ENCODE peak calls at places on chromosomes 5 and 9, in ten cellular contexts. One of them, this sample, is unnamed.
A peak's percentile ranks its signal among the peaks of the same experiment; 100 is the strongest.

GRCh38 chr5:38118080-38118479 is 140.3 kb upstream of the EGFLAM start:
- DNase-seq in HTR-8/SVneo: no peak
- DNase-seq in stimulated activated CD4-positive, alpha-beta T cell treated with anti-CD3 and anti-CD28 coated beads, Interleukin-2, amount 100 ng/mL, for 48 hours: no peak
- DNase-seq in stimulated activated CD8-positive, alpha-beta memory T cell treated with anti-CD3 and anti-CD28 coated beads, Interleukin-7, amount 100 ng/mL, for 1 hour: no peak
- DNase-seq in EL: no peak
- DNase-seq in NCI-H446: no peak
- DNase-seq in GM04504: no peak
- DNase-seq in small intestine: no peak
- DNase-seq in skeletal muscle cell: no peak
- DNase-seq in stimulated activated naive B cell treated with anti-CD40 and anti-IgM and Interleukin-4, amounts not matched to agents 10 μg/mL and 1 μg/mL and 100 μg/mL, for 72 hours: no peak
- DNase-seq in this sample: no peak

GRCh38 chr5:115415143-115415491 is 118.7 kb upstream of the CCDC112 start:
- DNase-seq in stimulated activated CD4-positive, alpha-beta T cell treated with anti-CD3 and anti-CD28 coated beads, Interleukin-2, amount 100 ng/mL, for 48 hours: no peak
- DNase-seq in EL: peak; percentile 62
- DNase-seq in skeletal muscle cell: peak; percentile 81
- DNase-seq in NCI-H446: no peak
- DNase-seq in GM04504: no peak
- DNase-seq in stimulated activated CD8-positive, alpha-beta memory T cell treated with anti-CD3 and anti-CD28 coated beads, Interleukin-7, amount 100 ng/mL, for 1 hour: no peak
- DNase-seq in stimulated activated naive B cell treated with anti-CD40 and anti-IgM and Interleukin-4, amounts not matched to agents 10 μg/mL and 1 μg/mL and 100 μg/mL, for 72 hours: peak; percentile 24
- DNase-seq in HTR-8/SVneo: no peak
- DNase-seq in small intestine: peak; percentile 98
- DNase-seq in this sample: peak; percentile 69

GRCh38 chr5:96870094-96871021 is 5.9 kb upstream of the ERAP2 start:
- DNase-seq in small intestine: no peak
- DNase-seq in HTR-8/SVneo: no peak
- DNase-seq in stimulated activated naive B cell treated with anti-CD40 and anti-IgM and Interleukin-4, amounts not matched to agents 10 μg/mL and 1 μg/mL and 100 μg/mL, for 72 hours: peak; percentile 36
- DNase-seq in NCI-H446: no peak
- DNase-seq in skeletal muscle cell: no peak
- DNase-seq in GM04504: no peak
- DNase-seq in EL: no peak
- DNase-seq in stimulated activated CD4-positive, alpha-beta T cell treated with anti-CD3 and anti-CD28 coated beads, Interleukin-2, amount 100 ng/mL, for 48 hours: no peak
- DNase-seq in stimulated activated CD8-positive, alpha-beta memory T cell treated with anti-CD3 and anti-CD28 coated beads, Interleukin-7, amount 100 ng/mL, for 1 hour: no peak
- DNase-seq in this sample: no peak

GRCh38 chr9:131669234-131670172 is 70.4 kb downstream of the RAPGEF1 start:
- DNase-seq in EL: no peak
- DNase-seq in stimulated activated CD4-positive, alpha-beta T cell treated with anti-CD3 and anti-CD28 coated beads, Interleukin-2, amount 100 ng/mL, for 48 hours: no peak
- DNase-seq in stimulated activated naive B cell treated with anti-CD40 and anti-IgM and Interleukin-4, amounts not matched to agents 10 μg/mL and 1 μg/mL and 100 μg/mL, for 72 hours: no peak
- DNase-seq in HTR-8/SVneo: no peak
- DNase-seq in stimulated activated CD8-positive, alpha-beta memory T cell treated with anti-CD3 and anti-CD28 coated beads, Interleukin-7, amount 100 ng/mL, for 1 hour: no peak
- DNase-seq in GM04504: no peak
- DNase-seq in skeletal muscle cell: no peak
- DNase-seq in NCI-H446: no peak
- DNase-seq in small intestine: no peak
- DNase-seq in this sample: no peak

GRCh38 chr9:127166111-127166510 is 43.7 kb upstream of the ANGPTL2 start:
- DNase-seq in stimulated activated CD8-positive, alpha-beta memory T cell treated with anti-CD3 and anti-CD28 coated beads, Interleukin-7, amount 100 ng/mL, for 1 hour: no peak
- DNase-seq in EL: no peak
- DNase-seq in NCI-H446: no peak
- DNase-seq in GM04504: no peak
- DNase-seq in HTR-8/SVneo: no peak
- DNase-seq in small intestine: no peak
- DNase-seq in stimulated activated CD4-positive, alpha-beta T cell treated with anti-CD3 and anti-CD28 coated beads, Interleukin-2, amount 100 ng/mL, for 48 hours: no peak
- DNase-seq in skeletal muscle cell: no peak
- DNase-seq in stimulated activated naive B cell treated with anti-CD40 and anti-IgM and Interleukin-4, amounts not matched to agents 10 μg/mL and 1 μg/mL and 100 μg/mL, for 72 hours: no peak
- DNase-seq in this sample: no peak

GRCh38 chr5:138725153-138725884 is 27.9 kb upstream of the CTNNA1 start:
- DNase-seq in stimulated activated naive B cell treated with anti-CD40 and anti-IgM and Interleukin-4, amounts not matched to agents 10 μg/mL and 1 μg/mL and 100 μg/mL, for 72 hours: no peak
- DNase-seq in stimulated activated CD4-positive, alpha-beta T cell treated with anti-CD3 and anti-CD28 coated beads, Interleukin-2, amount 100 ng/mL, for 48 hours: no peak
- DNase-seq in small intestine: peak; percentile 29
- DNase-seq in EL: peak; percentile 79
- DNase-seq in NCI-H446: peak; percentile 85
- DNase-seq in stimulated activated CD8-positive, alpha-beta memory T cell treated with anti-CD3 and anti-CD28 coated beads, Interleukin-7, amount 100 ng/mL, for 1 hour: no peak
- DNase-seq in GM04504: no peak
- DNase-seq in skeletal muscle cell: peak; percentile 23
- DNase-seq in HTR-8/SVneo: peak; percentile 76
- DNase-seq in this sample: no peak

GRCh38 chr5:129770034-129770433 is 22.1 kb downstream of the MINAR2 start:
- DNase-seq in stimulated activated CD4-positive, alpha-beta T cell treated with anti-CD3 and anti-CD28 coated beads, Interleukin-2, amount 100 ng/mL, for 48 hours: no peak
- DNase-seq in HTR-8/SVneo: no peak
- DNase-seq in EL: no peak
- DNase-seq in stimulated activated naive B cell treated with anti-CD40 and anti-IgM and Interleukin-4, amounts not matched to agents 10 μg/mL and 1 μg/mL and 100 μg/mL, for 72 hours: no peak
- DNase-seq in NCI-H446: no peak
- DNase-seq in small intestine: no peak
- DNase-seq in GM04504: no peak
- DNase-seq in stimulated activated CD8-positive, alpha-beta memory T cell treated with anti-CD3 and anti-CD28 coated beads, Interleukin-7, amount 100 ng/mL, for 1 hour: no peak
- DNase-seq in skeletal muscle cell: no peak
- DNase-seq in this sample: no peak

GRCh38 chr9:841371-842209 is at the start of gene DMRT1:
- DNase-seq in stimulated activated CD8-positive, alpha-beta memory T cell treated with anti-CD3 and anti-CD28 coated beads, Interleukin-7, amount 100 ng/mL, for 1 hour: no peak
- DNase-seq in stimulated activated CD4-positive, alpha-beta T cell treated with anti-CD3 and anti-CD28 coated beads, Interleukin-2, amount 100 ng/mL, for 48 hours: no peak
- DNase-seq in small intestine: no peak
- DNase-seq in stimulated activated naive B cell treated with anti-CD40 and anti-IgM and Interleukin-4, amounts not matched to agents 10 μg/mL and 1 μg/mL and 100 μg/mL, for 72 hours: no peak
- DNase-seq in NCI-H446: no peak
- DNase-seq in EL: no peak
- DNase-seq in GM04504: no peak
- DNase-seq in HTR-8/SVneo: no peak
- DNase-seq in skeletal muscle cell: no peak
- DNase-seq in this sample: no peak

GRCh38 chr5:122077451-122078115 is 476 bp downstream of the LOX start:
- DNase-seq in NCI-H446: peak; percentile 50
- DNase-seq in stimulated activated CD4-positive, alpha-beta T cell treated with anti-CD3 and anti-CD28 coated beads, Interleukin-2, amount 100 ng/mL, for 48 hours: no peak
- DNase-seq in EL: no peak
- DNase-seq in small intestine: peak; percentile 6
- DNase-seq in stimulated activated naive B cell treated with anti-CD40 and anti-IgM and Interleukin-4, amounts not matched to agents 10 μg/mL and 1 μg/mL and 100 μg/mL, for 72 hours: no peak
- DNase-seq in GM04504: no peak
- DNase-seq in skeletal muscle cell: no peak
- DNase-seq in HTR-8/SVneo: no peak
- DNase-seq in stimulated activated CD8-positive, alpha-beta memory T cell treated with anti-CD3 and anti-CD28 coated beads, Interleukin-7, amount 100 ng/mL, for 1 hour: no peak
- DNase-seq in this sample: peak; percentile 58

GRCh38 chr5:2136728-2137333 is 254.1 kb upstream of the IRX4 start:
- DNase-seq in stimulated activated naive B cell treated with anti-CD40 and anti-IgM and Interleukin-4, amounts not matched to agents 10 μg/mL and 1 μg/mL and 100 μg/mL, for 72 hours: no peak
- DNase-seq in skeletal muscle cell: no peak
- DNase-seq in NCI-H446: no peak
- DNase-seq in stimulated activated CD4-positive, alpha-beta T cell treated with anti-CD3 and anti-CD28 coated beads, Interleukin-2, amount 100 ng/mL, for 48 hours: no peak
- DNase-seq in EL: no peak
- DNase-seq in GM04504: no peak
- DNase-seq in HTR-8/SVneo: no peak
- DNase-seq in small intestine: no peak
- DNase-seq in stimulated activated CD8-positive, alpha-beta memory T cell treated with anti-CD3 and anti-CD28 coated beads, Interleukin-7, amount 100 ng/mL, for 1 hour: no peak
- DNase-seq in this sample: no peak

GRCh38 chr5:93395010-93395409 is 186.0 kb downstream of the NR2F1-AS1 start:
- DNase-seq in EL: no peak
- DNase-seq in NCI-H446: no peak
- DNase-seq in stimulated activated CD8-positive, alpha-beta memory T cell treated with anti-CD3 and anti-CD28 coated beads, Interleukin-7, amount 100 ng/mL, for 1 hour: no peak
- DNase-seq in stimulated activated CD4-positive, alpha-beta T cell treated with anti-CD3 and anti-CD28 coated beads, Interleukin-2, amount 100 ng/mL, for 48 hours: no peak
- DNase-seq in skeletal muscle cell: no peak
- DNase-seq in GM04504: no peak
- DNase-seq in small intestine: no peak
- DNase-seq in stimulated activated naive B cell treated with anti-CD40 and anti-IgM and Interleukin-4, amounts not matched to agents 10 μg/mL and 1 μg/mL and 100 μg/mL, for 72 hours: no peak
- DNase-seq in HTR-8/SVneo: no peak
- DNase-seq in this sample: no peak

GRCh38 chr9:97382099-97382718 is 29.7 kb upstream of the TDRD7 start:
- DNase-seq in skeletal muscle cell: no peak
- DNase-seq in HTR-8/SVneo: no peak
- DNase-seq in small intestine: peak; percentile 86
- DNase-seq in EL: peak; percentile 13
- DNase-seq in NCI-H446: no peak
- DNase-seq in GM04504: no peak
- DNase-seq in stimulated activated naive B cell treated with anti-CD40 and anti-IgM and Interleukin-4, amounts not matched to agents 10 μg/mL and 1 μg/mL and 100 μg/mL, for 72 hours: no peak
- DNase-seq in stimulated activated CD4-positive, alpha-beta T cell treated with anti-CD3 and anti-CD28 coated beads, Interleukin-2, amount 100 ng/mL, for 48 hours: no peak
- DNase-seq in stimulated activated CD8-positive, alpha-beta memory T cell treated with anti-CD3 and anti-CD28 coated beads, Interleukin-7, amount 100 ng/mL, for 1 hour: no peak
- DNase-seq in this sample: peak; percentile 6

GRCh38 chr5:179130101-179130681 is 70.0 kb downstream of the ZNF354C start:
- DNase-seq in stimulated activated naive B cell treated with anti-CD40 and anti-IgM and Interleukin-4, amounts not matched to agents 10 μg/mL and 1 μg/mL and 100 μg/mL, for 72 hours: no peak
- DNase-seq in GM04504: no peak
- DNase-seq in stimulated activated CD4-positive, alpha-beta T cell treated with anti-CD3 and anti-CD28 coated beads, Interleukin-2, amount 100 ng/mL, for 48 hours: no peak
- DNase-seq in NCI-H446: no peak
- DNase-seq in skeletal muscle cell: no peak
- DNase-seq in small intestine: no peak
- DNase-seq in EL: no peak
- DNase-seq in stimulated activated CD8-positive, alpha-beta memory T cell treated with anti-CD3 and anti-CD28 coated beads, Interleukin-7, amount 100 ng/mL, for 1 hour: no peak
- DNase-seq in HTR-8/SVneo: no peak
- DNase-seq in this sample: no peak

GRCh38 chr9:19896161-19896560 is 107.3 kb upstream of the SLC24A2 start:
- DNase-seq in HTR-8/SVneo: no peak
- DNase-seq in stimulated activated CD8-positive, alpha-beta memory T cell treated with anti-CD3 and anti-CD28 coated beads, Interleukin-7, amount 100 ng/mL, for 1 hour: no peak
- DNase-seq in stimulated activated naive B cell treated with anti-CD40 and anti-IgM and Interleukin-4, amounts not matched to agents 10 μg/mL and 1 μg/mL and 100 μg/mL, for 72 hours: no peak
- DNase-seq in small intestine: no peak
- DNase-seq in NCI-H446: no peak
- DNase-seq in stimulated activated CD4-positive, alpha-beta T cell treated with anti-CD3 and anti-CD28 coated beads, Interleukin-2, amount 100 ng/mL, for 48 hours: no peak
- DNase-seq in skeletal muscle cell: no peak
- DNase-seq in GM04504: no peak
- DNase-seq in EL: no peak
- DNase-seq in this sample: no peak

GRCh38 chr9:120860083-120860482 is 16.9 kb downstream of the PHF19 start:
- DNase-seq in HTR-8/SVneo: no peak
- DNase-seq in stimulated activated naive B cell treated with anti-CD40 and anti-IgM and Interleukin-4, amounts not matched to agents 10 μg/mL and 1 μg/mL and 100 μg/mL, for 72 hours: no peak
- DNase-seq in EL: no peak
- DNase-seq in stimulated activated CD4-positive, alpha-beta T cell treated with anti-CD3 and anti-CD28 coated beads, Interleukin-2, amount 100 ng/mL, for 48 hours: no peak
- DNase-seq in small intestine: no peak
- DNase-seq in GM04504: no peak
- DNase-seq in stimulated activated CD8-positive, alpha-beta memory T cell treated with anti-CD3 and anti-CD28 coated beads, Interleukin-7, amount 100 ng/mL, for 1 hour: no peak
- DNase-seq in skeletal muscle cell: no peak
- DNase-seq in NCI-H446: no peak
- DNase-seq in this sample: no peak

GRCh38 chr5:148840531-148840930 is 14.1 kb downstream of the ADRB2 start:
- DNase-seq in stimulated activated naive B cell treated with anti-CD40 and anti-IgM and Interleukin-4, amounts not matched to agents 10 μg/mL and 1 μg/mL and 100 μg/mL, for 72 hours: no peak
- DNase-seq in small intestine: no peak
- DNase-seq in GM04504: no peak
- DNase-seq in skeletal muscle cell: no peak
- DNase-seq in HTR-8/SVneo: no peak
- DNase-seq in stimulated activated CD4-positive, alpha-beta T cell treated with anti-CD3 and anti-CD28 coated beads, Interleukin-2, amount 100 ng/mL, for 48 hours: no peak
- DNase-seq in NCI-H446: no peak
- DNase-seq in EL: peak; percentile 21
- DNase-seq in stimulated activated CD8-positive, alpha-beta memory T cell treated with anti-CD3 and anti-CD28 coated beads, Interleukin-7, amount 100 ng/mL, for 1 hour: no peak
- DNase-seq in this sample: no peak

GRCh38 chr9:129484325-129485000 is 136.4 kb downstream of the C9orf50 start:
- DNase-seq in GM04504: no peak
- DNase-seq in stimulated activated naive B cell treated with anti-CD40 and anti-IgM and Interleukin-4, amounts not matched to agents 10 μg/mL and 1 μg/mL and 100 μg/mL, for 72 hours: no peak
- DNase-seq in EL: no peak
- DNase-seq in small intestine: no peak
- DNase-seq in stimulated activated CD8-positive, alpha-beta memory T cell treated with anti-CD3 and anti-CD28 coated beads, Interleukin-7, amount 100 ng/mL, for 1 hour: no peak
- DNase-seq in HTR-8/SVneo: no peak
- DNase-seq in stimulated activated CD4-positive, alpha-beta T cell treated with anti-CD3 and anti-CD28 coated beads, Interleukin-2, amount 100 ng/mL, for 48 hours: no peak
- DNase-seq in skeletal muscle cell: no peak
- DNase-seq in NCI-H446: no peak
- DNase-seq in this sample: no peak

GRCh38 chr9:135053133-135053532 is 34.3 kb upstream of the OLFM1 start:
- DNase-seq in stimulated activated CD4-positive, alpha-beta T cell treated with anti-CD3 and anti-CD28 coated beads, Interleukin-2, amount 100 ng/mL, for 48 hours: no peak
- DNase-seq in HTR-8/SVneo: no peak
- DNase-seq in NCI-H446: no peak
- DNase-seq in GM04504: no peak
- DNase-seq in stimulated activated naive B cell treated with anti-CD40 and anti-IgM and Interleukin-4, amounts not matched to agents 10 μg/mL and 1 μg/mL and 100 μg/mL, for 72 hours: no peak
- DNase-seq in skeletal muscle cell: no peak
- DNase-seq in stimulated activated CD8-positive, alpha-beta memory T cell treated with anti-CD3 and anti-CD28 coated beads, Interleukin-7, amount 100 ng/mL, for 1 hour: no peak
- DNase-seq in EL: no peak
- DNase-seq in small intestine: no peak
- DNase-seq in this sample: no peak

GRCh38 chr9:92911496-92912475 is 33.9 kb upstream of the ZNF484 start:
- DNase-seq in EL: no peak
- DNase-seq in GM04504: no peak
- DNase-seq in stimulated activated CD8-positive, alpha-beta memory T cell treated with anti-CD3 and anti-CD28 coated beads, Interleukin-7, amount 100 ng/mL, for 1 hour: no peak
- DNase-seq in stimulated activated naive B cell treated with anti-CD40 and anti-IgM and Interleukin-4, amounts not matched to agents 10 μg/mL and 1 μg/mL and 100 μg/mL, for 72 hours: no peak
- DNase-seq in stimulated activated CD4-positive, alpha-beta T cell treated with anti-CD3 and anti-CD28 coated beads, Interleukin-2, amount 100 ng/mL, for 48 hours: no peak
- DNase-seq in small intestine: no peak
- DNase-seq in skeletal muscle cell: no peak
- DNase-seq in HTR-8/SVneo: no peak
- DNase-seq in NCI-H446: no peak
- DNase-seq in this sample: no peak

GRCh38 chr9:135701067-135701967 is 668 bp upstream of the KCNT1 start:
- DNase-seq in NCI-H446: no peak
- DNase-seq in GM04504: no peak
- DNase-seq in skeletal muscle cell: no peak
- DNase-seq in EL: no peak
- DNase-seq in stimulated activated naive B cell treated with anti-CD40 and anti-IgM and Interleukin-4, amounts not matched to agents 10 μg/mL and 1 μg/mL and 100 μg/mL, for 72 hours: no peak
- DNase-seq in stimulated activated CD8-positive, alpha-beta memory T cell treated with anti-CD3 and anti-CD28 coated beads, Interleukin-7, amount 100 ng/mL, for 1 hour: no peak
- DNase-seq in stimulated activated CD4-positive, alpha-beta T cell treated with anti-CD3 and anti-CD28 coated beads, Interleukin-2, amount 100 ng/mL, for 48 hours: no peak
- DNase-seq in HTR-8/SVneo: peak; percentile 29
- DNase-seq in small intestine: no peak
- DNase-seq in this sample: no peak

GRCh38 chr5:154303133-154303532 is 112.6 kb downstream of the GALNT10 start:
- DNase-seq in HTR-8/SVneo: no peak
- DNase-seq in GM04504: no peak
- DNase-seq in small intestine: peak; percentile 82
- DNase-seq in EL: no peak
- DNase-seq in skeletal muscle cell: no peak
- DNase-seq in stimulated activated naive B cell treated with anti-CD40 and anti-IgM and Interleukin-4, amounts not matched to agents 10 μg/mL and 1 μg/mL and 100 μg/mL, for 72 hours: no peak
- DNase-seq in stimulated activated CD8-positive, alpha-beta memory T cell treated with anti-CD3 and anti-CD28 coated beads, Interleukin-7, amount 100 ng/mL, for 1 hour: no peak
- DNase-seq in NCI-H446: no peak
- DNase-seq in stimulated activated CD4-positive, alpha-beta T cell treated with anti-CD3 and anti-CD28 coated beads, Interleukin-2, amount 100 ng/mL, for 48 hours: no peak
- DNase-seq in this sample: no peak

GRCh38 chr9:27367175-27367798 is 70.3 kb upstream of the EQTN start:
- DNase-seq in skeletal muscle cell: no peak
- DNase-seq in NCI-H446: no peak
- DNase-seq in stimulated activated CD8-positive, alpha-beta memory T cell treated with anti-CD3 and anti-CD28 coated beads, Interleukin-7, amount 100 ng/mL, for 1 hour: no peak
- DNase-seq in GM04504: no peak
- DNase-seq in stimulated activated CD4-positive, alpha-beta T cell treated with anti-CD3 and anti-CD28 coated beads, Interleukin-2, amount 100 ng/mL, for 48 hours: no peak
- DNase-seq in EL: no peak
- DNase-seq in HTR-8/SVneo: no peak
- DNase-seq in small intestine: no peak
- DNase-seq in stimulated activated naive B cell treated with anti-CD40 and anti-IgM and Interleukin-4, amounts not matched to agents 10 μg/mL and 1 μg/mL and 100 μg/mL, for 72 hours: no peak
- DNase-seq in this sample: no peak

GRCh38 chr5:112534564-112534963 is 115.5 kb upstream of the EPB41L4A start:
- DNase-seq in skeletal muscle cell: no peak
- DNase-seq in NCI-H446: no peak
- DNase-seq in EL: no peak
- DNase-seq in HTR-8/SVneo: no peak
- DNase-seq in stimulated activated CD8-positive, alpha-beta memory T cell treated with anti-CD3 and anti-CD28 coated beads, Interleukin-7, amount 100 ng/mL, for 1 hour: no peak
- DNase-seq in small intestine: no peak
- DNase-seq in GM04504: no peak
- DNase-seq in stimulated activated naive B cell treated with anti-CD40 and anti-IgM and Interleukin-4, amounts not matched to agents 10 μg/mL and 1 μg/mL and 100 μg/mL, for 72 hours: no peak
- DNase-seq in stimulated activated CD4-positive, alpha-beta T cell treated with anti-CD3 and anti-CD28 coated beads, Interleukin-2, amount 100 ng/mL, for 48 hours: no peak
- DNase-seq in this sample: no peak

GRCh38 chr5:139812836-139813805 is 17.5 kb downstream of the PSD2 start:
- DNase-seq in skeletal muscle cell: no peak
- DNase-seq in small intestine: no peak
- DNase-seq in HTR-8/SVneo: no peak
- DNase-seq in stimulated activated CD8-positive, alpha-beta memory T cell treated with anti-CD3 and anti-CD28 coated beads, Interleukin-7, amount 100 ng/mL, for 1 hour: no peak
- DNase-seq in stimulated activated naive B cell treated with anti-CD40 and anti-IgM and Interleukin-4, amounts not matched to agents 10 μg/mL and 1 μg/mL and 100 μg/mL, for 72 hours: no peak
- DNase-seq in NCI-H446: no peak
- DNase-seq in EL: no peak
- DNase-seq in GM04504: no peak
- DNase-seq in stimulated activated CD4-positive, alpha-beta T cell treated with anti-CD3 and anti-CD28 coated beads, Interleukin-2, amount 100 ng/mL, for 48 hours: no peak
- DNase-seq in this sample: no peak

GRCh38 chr5:35146386-35146785 is 83.9 kb downstream of the PRLR start:
- DNase-seq in small intestine: no peak
- DNase-seq in skeletal muscle cell: no peak
- DNase-seq in stimulated activated naive B cell treated with anti-CD40 and anti-IgM and Interleukin-4, amounts not matched to agents 10 μg/mL and 1 μg/mL and 100 μg/mL, for 72 hours: no peak
- DNase-seq in NCI-H446: no peak
- DNase-seq in stimulated activated CD8-positive, alpha-beta memory T cell treated with anti-CD3 and anti-CD28 coated beads, Interleukin-7, amount 100 ng/mL, for 1 hour: no peak
- DNase-seq in GM04504: no peak
- DNase-seq in EL: no peak
- DNase-seq in stimulated activated CD4-positive, alpha-beta T cell treated with anti-CD3 and anti-CD28 coated beads, Interleukin-2, amount 100 ng/mL, for 48 hours: no peak
- DNase-seq in HTR-8/SVneo: no peak
- DNase-seq in this sample: no peak

GRCh38 chr9:95413793-95414192 is 96.3 kb upstream of the FANCC start:
- DNase-seq in GM04504: no peak
- DNase-seq in stimulated activated CD8-positive, alpha-beta memory T cell treated with anti-CD3 and anti-CD28 coated beads, Interleukin-7, amount 100 ng/mL, for 1 hour: no peak
- DNase-seq in HTR-8/SVneo: no peak
- DNase-seq in stimulated activated CD4-positive, alpha-beta T cell treated with anti-CD3 and anti-CD28 coated beads, Interleukin-2, amount 100 ng/mL, for 48 hours: no peak
- DNase-seq in small intestine: no peak
- DNase-seq in stimulated activated naive B cell treated with anti-CD40 and anti-IgM and Interleukin-4, amounts not matched to agents 10 μg/mL and 1 μg/mL and 100 μg/mL, for 72 hours: no peak
- DNase-seq in NCI-H446: no peak
- DNase-seq in EL: no peak
- DNase-seq in skeletal muscle cell: no peak
- DNase-seq in this sample: peak; percentile 38

GRCh38 chr5:175378444-175379028 is 65.4 kb downstream of the DRD1 start:
- DNase-seq in stimulated activated CD4-positive, alpha-beta T cell treated with anti-CD3 and anti-CD28 coated beads, Interleukin-2, amount 100 ng/mL, for 48 hours: no peak
- DNase-seq in stimulated activated naive B cell treated with anti-CD40 and anti-IgM and Interleukin-4, amounts not matched to agents 10 μg/mL and 1 μg/mL and 100 μg/mL, for 72 hours: no peak
- DNase-seq in stimulated activated CD8-positive, alpha-beta memory T cell treated with anti-CD3 and anti-CD28 coated beads, Interleukin-7, amount 100 ng/mL, for 1 hour: no peak
- DNase-seq in skeletal muscle cell: no peak
- DNase-seq in HTR-8/SVneo: peak; percentile 84
- DNase-seq in GM04504: peak; percentile 36
- DNase-seq in small intestine: no peak
- DNase-seq in NCI-H446: no peak
- DNase-seq in EL: peak; percentile 76
- DNase-seq in this sample: no peak

GRCh38 chr5:102421647-102422046 is 77.2 kb downstream of the SLCO6A1 start:
- DNase-seq in NCI-H446: peak; percentile 56
- DNase-seq in stimulated activated CD4-positive, alpha-beta T cell treated with anti-CD3 and anti-CD28 coated beads, Interleukin-2, amount 100 ng/mL, for 48 hours: no peak
- DNase-seq in skeletal muscle cell: no peak
- DNase-seq in EL: peak; percentile 1
- DNase-seq in HTR-8/SVneo: no peak
- DNase-seq in stimulated activated CD8-positive, alpha-beta memory T cell treated with anti-CD3 and anti-CD28 coated beads, Interleukin-7, amount 100 ng/mL, for 1 hour: no peak
- DNase-seq in GM04504: no peak
- DNase-seq in stimulated activated naive B cell treated with anti-CD40 and anti-IgM and Interleukin-4, amounts not matched to agents 10 μg/mL and 1 μg/mL and 100 μg/mL, for 72 hours: no peak
- DNase-seq in small intestine: no peak
- DNase-seq in this sample: no peak